ENCODE peak calls at places on chromosomes 2 and 18, in ten cellular contexts. W is T-helper 1 cell; S is AG20443; Y is islet precursor cell; A is stimulated activated CD8-positive, alpha-beta memory T cell treated with anti-CD3 and anti-CD28 coated beads, Interleukin-15, amount 100 ng/mL, for 24 hours; V is IMR-90; X is CD8-positive, alpha-beta memory T cell; E is glutamatergic neuron; R is smooth muscle cell of the brain vasculature; K is Kasumi-1. D is an unnamed sample.

GRCh38 chr2:162280654-162281053 is 37.4 kb upstream of the FAP start:
- DNase-seq in W (no peak), S (no peak), Y (no peak), A (no peak), V (no peak), X (no peak), E (no peak), R (no peak), K (no peak), D (no peak)

GRCh38 chr2:71462056-71462605 is 8.8 kb downstream of the DYSF start:
- DNase-seq in W (no peak), S (no peak), Y (peak), A (no peak), V (no peak), X (no peak), E (no peak), R (no peak), K (no peak), D (no peak)

GRCh38 chr2:43226558-43226954 is at the start of gene ZFP36L2:
- DNase-seq in W (peak), S (peak), Y (peak), A (peak), V (peak), X (peak), E (no peak), R (no peak), K (peak), D (peak)

GRCh38 chr2:241794250-241794823 is 14.7 kb upstream of the NEU4 start:
- DNase-seq in W (no peak), S (no peak), Y (no peak), A (no peak), V (no peak), X (no peak), E (peak), R (no peak), K (no peak), D (no peak)

GRCh38 chr2:196330645-196331044 is 159.3 kb upstream of the STK17B start:
- DNase-seq in W (no peak), S (no peak), Y (no peak), A (no peak), V (no peak), X (no peak), E (no peak), R (no peak), K (no peak), D (no peak)

GRCh38 chr2:190582761-190583506 is 48.4 kb upstream of the NEMP2 start:
- DNase-seq in W (no peak), S (no peak), Y (no peak), A (no peak), V (peak), X (no peak), E (no peak), R (no peak), K (no peak), D (no peak)

GRCh38 chr18:51666717-51667320 is 469.3 kb upstream of the MEX3C start:
- DNase-seq in W (no peak), S (no peak), Y (no peak), A (no peak), V (no peak), X (no peak), E (peak), R (no peak), K (no peak), D (no peak)

GRCh38 chr2:35938838-35939237 is 416.7 kb upstream of the CRIM1 start:
- DNase-seq in W (no peak), S (no peak), Y (no peak), A (no peak), V (peak), X (no peak), E (no peak), R (no peak), K (no peak), D (no peak)

GRCh38 chr2:105691942-105692341 is 52.8 kb upstream of the NCK2 start:
- DNase-seq in W (no peak), S (no peak), Y (peak), A (no peak), V (no peak), X (no peak), E (no peak), R (no peak), K (no peak), D (no peak)

GRCh38 chr18:76064998-76065397 is 430.0 kb downstream of the ZNF516 start:
- DNase-seq in W (no peak), S (no peak), Y (peak), A (no peak), V (no peak), X (no peak), E (peak), R (no peak), K (no peak), D (no peak)